ENCODE peak calls at places on chromosomes 7 and 10, in seven cellular contexts. K is neural crest cell, F is B cell, B is HCT116, H is BJ, I is cardiac muscle cell, Z is cardiac fibroblast. S is an unnamed sample.

GRCh38 chr7:99326408-99326782 is 697 bp downstream of the ARPC1A start:
- DNase-seq in K (no peak), F (no peak), B (no peak), H (no peak), I (no peak), Z (no peak), S (no peak)

GRCh38 chr10:3850999-3851937 is 66.3 kb upstream of the KLF6 start:
- DNase-seq in K (no peak), F (no peak), B (peak), H (no peak), I (no peak), Z (peak), S (no peak)

GRCh38 chr10:102643346-102644065 is 773 bp upstream of the TRIM8 start:
- DNase-seq in K (peak), F (no peak), B (peak), H (no peak), I (peak), Z (peak), S (no peak)

GRCh38 chr10:33616921-33617320 is 282.5 kb upstream of the NRP1 start:
- DNase-seq in K (no peak), F (no peak), B (no peak), H (no peak), I (peak), Z (peak), S (no peak)

GRCh38 chr10:57692255-57692980 is 575.3 kb downstream of the IPMK start:
- DNase-seq in K (no peak), F (no peak), B (no peak), H (peak), I (peak), Z (peak), S (no peak)

GRCh38 chr7:29288534-29289091 is 94.0 kb downstream of the CHN2 start:
- DNase-seq in K (no peak), F (no peak), B (no peak), H (no peak), I (no peak), Z (no peak), S (no peak)

GRCh38 chr7:79735012-79735411 is 281.5 kb upstream of the MAGI2 start:
- DNase-seq in K (no peak), F (no peak), B (no peak), H (no peak), I (no peak), Z (no peak), S (no peak)

GRCh38 chr10:131231965-131232541 is 79.5 kb downstream of the TCERG1L start:
- DNase-seq in K (no peak), F (no peak), B (no peak), H (no peak), I (no peak), Z (no peak), S (no peak)

GRCh38 chr7:6271694-6272371 is 591 bp downstream of the CYTH3 start:
- DNase-seq in K (peak), F (no peak), B (no peak), H (no peak), I (peak), Z (no peak), S (no peak)

GRCh38 chr7:77327067-77327931 is 88.8 kb downstream of the GSAP start:
- DNase-seq in K (no peak), F (no peak), B (no peak), H (peak), I (no peak), Z (peak), S (no peak)

GRCh38 chr7:134367956-134368749 is 51.4 kb upstream of the SLC35B4 start:
- DNase-seq in K (no peak), F (no peak), B (no peak), H (no peak), I (no peak), Z (no peak), S (no peak)

GRCh38 chr10:97121084-97121483 is 64.7 kb downstream of the SLIT1 start:
- DNase-seq in K (no peak), F (no peak), B (no peak), H (no peak), I (no peak), Z (no peak), S (no peak)

GRCh38 chr7:148142660-148143248 is 447.8 kb upstream of the C7orf33 start:
- DNase-seq in K (peak), F (no peak), B (peak), H (no peak), I (peak), Z (peak), S (no peak)

GRCh38 chr7:101916876-101917275 is 99.5 kb downstream of the CUX1 start:
- DNase-seq in K (no peak), F (no peak), B (no peak), H (no peak), I (no peak), Z (no peak), S (no peak)

GRCh38 chr10:101373063-101373462 is 19.1 kb downstream of the BTRC start:
- DNase-seq in K (no peak), F (no peak), B (no peak), H (no peak), I (no peak), Z (no peak), S (no peak)

GRCh38 chr7:128876978-128877755 is 14.5 kb downstream of the ATP6V1F start:
- DNase-seq in K (no peak), F (no peak), B (no peak), H (no peak), I (no peak), Z (no peak), S (no peak)

GRCh38 chr7:96273716-96274115 is 48.2 kb downstream of the SLC25A13 start:
- DNase-seq in K (no peak), F (no peak), B (no peak), H (no peak), I (no peak), Z (peak), S (no peak)

GRCh38 chr7:27179503-27180430 is 5.3 kb downstream of the HOXA11 start:
- DNase-seq in K (peak), F (no peak), B (no peak), H (peak), I (peak), Z (peak), S (peak)

GRCh38 chr7:18831381-18831901 is 286.0 kb downstream of the TWIST1 start:
- DNase-seq in K (no peak), F (no peak), B (no peak), H (no peak), I (no peak), Z (peak), S (no peak)

GRCh38 chr10:89283174-89283987 is 18.5 kb upstream of the IFIT2 start:
- DNase-seq in K (no peak), F (no peak), B (no peak), H (no peak), I (no peak), Z (peak), S (no peak)

GRCh38 chr7:117950601-117951278 is 77.5 kb upstream of the CTTNBP2 start:
- DNase-seq in K (no peak), F (no peak), B (no peak), H (no peak), I (no peak), Z (no peak), S (no peak)

GRCh38 chr10:118031351-118032075 is 15.2 kb downstream of the RAB11FIP2 start:
- DNase-seq in K (no peak), F (no peak), B (no peak), H (no peak), I (no peak), Z (no peak), S (no peak)

GRCh38 chr10:5888352-5888751 is 1.3 kb downstream of the ANKRD16 start:
- DNase-seq in K (no peak), F (no peak), B (no peak), H (no peak), I (no peak), Z (peak), S (no peak)

GRCh38 chr10:28681928-28682750 is 4.8 kb downstream of the BAMBI start:
- DNase-seq in K (no peak), F (no peak), B (no peak), H (no peak), I (peak), Z (no peak), S (no peak)

GRCh38 chr7:100556541-100556940 is 17.2 kb downstream of the SAP25 start:
- DNase-seq in K (no peak), F (no peak), B (no peak), H (no peak), I (no peak), Z (peak), S (no peak)

S was measured in activated gamma-delta T cell treated with Interleukin-2 at 50 U/mL for 16 hours.